ENCODE peak calls at places on chromosomes 5 and 9, in seven cellular contexts. X is IMR-90, J is mesenchymal stem cell, Q is H9, E is mesendoderm, H is neuronal stem cell, Z is H1. M is an unnamed sample.

GRCh38 chr5:36939969-36940858 is 63.6 kb downstream of the NIPBL start:
- DNase-seq in Z (no peak), Q (no peak), X (no peak), J (no peak), E (no peak), H (no peak), M (no peak)

GRCh38 chr9:123451011-123451410 is 95.0 kb downstream of the CRB2 start:
- DNase-seq in H (no peak), J (no peak), Z (no peak), E (no peak), Q (no peak), X (no peak), M (no peak)

GRCh38 chr9:131776473-131776872 is 36.6 kb upstream of the RAPGEF1 start:
- DNase-seq in X (peak), J (peak), Z (peak), E (peak), H (peak), Q (peak), M (peak)

GRCh38 chr5:17897776-17898175 is 263.5 kb downstream of the TAF11L14 start:
- DNase-seq in X (no peak), H (no peak), J (no peak), E (no peak), Q (no peak), Z (no peak), M (no peak)

GRCh38 chr5:110957934-110958333 is 113.6 kb upstream of the TSLP start:
- DNase-seq in J (no peak), E (no peak), H (no peak), Q (no peak), X (peak), Z (no peak), M (no peak)

GRCh38 chr5:157821822-157822622 is 36.9 kb downstream of the CLINT1 start:
- DNase-seq in J (peak), E (no peak), X (peak), Q (no peak), H (no peak), Z (no peak), M (peak)

GRCh38 chr9:35563791-35564197 is 41.3 kb upstream of the TESK1 start:
- DNase-seq in Q (peak), H (peak), E (peak), Z (peak), X (no peak), J (no peak), M (no peak)

GRCh38 chr9:18824095-18824666 is 208.8 kb downstream of the SAXO1 start:
- DNase-seq in H (no peak), X (no peak), J (no peak), Z (no peak), E (peak), Q (peak), M (no peak)

GRCh38 chr5:166349036-166349435 is 1942.4 kb upstream of the WWC1 start:
- DNase-seq in J (peak), H (no peak), Z (no peak), E (no peak), Q (no peak), X (no peak), M (peak)

GRCh38 chr5:93299596-93300308 is 281.3 kb downstream of the NR2F1-AS1 start:
- DNase-seq in E (peak), Q (peak), H (peak), Z (peak), X (no peak), J (no peak), M (no peak)

GRCh38 chr9:128634651-128635262 is 21.9 kb downstream of the DYNC2I2 start:
- DNase-seq in E (no peak), Q (no peak), Z (no peak), J (no peak), X (no peak), H (no peak), M (no peak)

GRCh38 chr9:92762781-92763708 is 1.6 kb downstream of the BICD2 start:
- DNase-seq in Z (no peak), X (no peak), Q (peak), E (no peak), H (no peak), J (no peak), M (no peak)

GRCh38 chr5:132471944-132472343 is 18.6 kb downstream of the IRF1 start:
- DNase-seq in J (peak), E (no peak), Q (no peak), X (no peak), H (no peak), Z (no peak), M (peak)

GRCh38 chr5:6745706-6746217 is 32.5 kb downstream of the TENT4A start:
- DNase-seq in E (peak), Q (no peak), Z (no peak), J (peak), H (no peak), X (peak), M (peak)

GRCh38 chr5:41822036-41822435 is 48.2 kb downstream of the OXCT1 start:
- DNase-seq in E (no peak), Z (no peak), Q (no peak), H (no peak), X (no peak), J (no peak), M (no peak)

GRCh38 chr9:81868145-81868544 is 60.1 kb upstream of the SPATA31D4 start:
- DNase-seq in Q (no peak), H (no peak), E (no peak), X (no peak), Z (no peak), J (no peak), M (no peak)

GRCh38 chr5:59407967-59408366 is 485.6 kb downstream of the PDE4D start:
- DNase-seq in X (no peak), J (no peak), Z (no peak), H (no peak), Q (no peak), E (no peak), M (no peak)

GRCh38 chr5:161201558-161201957 is 345.0 kb downstream of the GABRB2 start:
- DNase-seq in E (no peak), Q (no peak), X (no peak), J (no peak), Z (no peak), H (no peak), M (no peak)

GRCh38 chr5:174243904-174244303 is 198.4 kb downstream of the NSG2 start:
- DNase-seq in X (no peak), H (no peak), J (no peak), Q (no peak), E (no peak), Z (no peak), M (no peak)

GRCh38 chr5:132621699-132622098 is 36.3 kb upstream of the IL13 start:
- DNase-seq in H (no peak), X (no peak), J (no peak), Z (no peak), Q (no peak), E (no peak), M (no peak)

GRCh38 chr5:40410939-40411635 is 268.6 kb upstream of the PTGER4 start:
- DNase-seq in Q (no peak), E (no peak), J (peak), H (no peak), X (peak), Z (no peak), M (peak)

GRCh38 chr9:105678163-105678562 is 15.9 kb downstream of the TAL2 start:
- DNase-seq in J (no peak), H (no peak), E (peak), Q (no peak), X (no peak), Z (no peak), M (no peak)

GRCh38 chr5:92896722-92897121 is 684.3 kb downstream of the NR2F1-AS1 start:
- DNase-seq in J (no peak), H (no peak), E (no peak), Z (no peak), Q (no peak), X (no peak), M (no peak)

GRCh38 chr5:59157001-59157527 is 574.2 kb downstream of the RAB3C start:
- DNase-seq in J (no peak), E (no peak), H (no peak), Q (no peak), X (no peak), Z (no peak), M (no peak)

GRCh38 chr5:173315495-173316352 is 12.5 kb downstream of the STC2 start:
- DNase-seq in J (peak), E (peak), X (peak), Z (no peak), H (no peak), Q (no peak), M (peak)

GRCh38 chr9:97806721-97807120 is 46.3 kb upstream of the FOXE1 start:
- DNase-seq in J (no peak), Q (no peak), X (no peak), Z (no peak), E (no peak), H (no peak), M (no peak)

GRCh38 chr5:154309805-154310204 is 119.3 kb downstream of the GALNT10 start:
- DNase-seq in X (no peak), E (no peak), J (no peak), H (no peak), Q (no peak), Z (no peak), M (peak)

GRCh38 chr9:2193565-2193964 is 178.4 kb downstream of the SMARCA2 start:
- DNase-seq in H (no peak), E (no peak), Z (no peak), X (no peak), J (no peak), Q (no peak), M (no peak)

GRCh38 chr5:109589983-109590382 is 99.7 kb upstream of the MAN2A1 start:
- DNase-seq in Z (no peak), H (no peak), J (no peak), X (no peak), Q (no peak), E (peak), M (no peak)

GRCh38 chr9:133134419-133135190 is 13.6 kb upstream of the RALGDS start:
- DNase-seq in Q (no peak), H (no peak), E (no peak), J (no peak), X (no peak), Z (no peak), M (no peak)

GRCh38 chr9:136052433-136052880 is 42.6 kb downstream of the NACC2 start:
- DNase-seq in J (no peak), E (no peak), X (no peak), Q (peak), Z (no peak), H (no peak), M (no peak)

GRCh38 chr5:149616727-149617284 is 35.5 kb downstream of the ARHGEF37 start:
- DNase-seq in J (no peak), E (no peak), H (no peak), X (no peak), Q (no peak), Z (no peak), M (no peak)

GRCh38 chr9:81321551-81321950 is 367.8 kb downstream of the TLE1 start:
- DNase-seq in H (no peak), Q (no peak), J (no peak), Z (no peak), E (no peak), X (peak), M (no peak)

GRCh38 chr9:95284667-95285066 is 32.8 kb downstream of the FANCC start:
- DNase-seq in J (no peak), X (no peak), Z (no peak), E (no peak), H (no peak), Q (no peak), M (no peak)

GRCh38 chr5:74626386-74627222 is 13.9 kb downstream of the ENC1 start:
- DNase-seq in Q (no peak), Z (no peak), J (no peak), E (peak), X (no peak), H (no peak), M (no peak)

GRCh38 chr9:88833946-88834345 is 157.3 kb upstream of the S1PR3 start:
- DNase-seq in Z (no peak), J (no peak), X (no peak), E (no peak), H (no peak), Q (no peak), M (no peak)
- H3K18ac ChIP-seq in Z (no peak), J (no peak), X (peak), E (no peak), H (no peak), Q (no peak), M (no peak)

GRCh38 chr9:73037613-73038012 is 84.8 kb upstream of the ALDH1A1 start:
- DNase-seq in J (peak), X (no peak), E (peak), Q (no peak), Z (no peak), H (no peak), M (no peak)

GRCh38 chr9:73039253-73039915 is 86.5 kb upstream of the ALDH1A1 start:
- DNase-seq in Q (no peak), H (no peak), Z (no peak), J (no peak), X (no peak), E (no peak), M (no peak)

GRCh38 chr9:73039916-73040263 is 87.0 kb upstream of the ALDH1A1 start:
- DNase-seq in Q (no peak), X (no peak), Z (no peak), H (no peak), J (no peak), E (no peak), M (no peak)

GRCh38 chr9:73038089-73038509 is 85.2 kb upstream of the ALDH1A1 start:
- DNase-seq in Z (no peak), X (no peak), E (no peak), J (no peak), H (no peak), Q (no peak), M (no peak)

GRCh38 chr9:73038613-73039012 is 85.8 kb upstream of the ALDH1A1 start:
- DNase-seq in X (no peak), H (no peak), E (peak), Q (peak), J (peak), Z (no peak), M (no peak)
- H3K27ac ChIP-seq in X (no peak), H (no peak), E (no peak), Q (no peak), J (no peak), Z (no peak), M (peak)

GRCh38 chr5:143554918-143555477 is 151.5 kb upstream of the NR3C1 start:
- DNase-seq in E (no peak), J (peak), Q (no peak), H (no peak), Z (no peak), X (peak), M (peak)

GRCh38 chr5:143552680-143553079 is 149.2 kb upstream of the NR3C1 start:
- DNase-seq in E (no peak), J (no peak), X (no peak), Q (no peak), Z (no peak), H (no peak), M (no peak)

GRCh38 chr5:143554194-143554717 is 150.8 kb upstream of the NR3C1 start:
- DNase-seq in Z (no peak), X (peak), J (peak), E (no peak), H (no peak), Q (no peak), M (peak)

GRCh38 chr5:143550985-143551630 is 147.6 kb upstream of the NR3C1 start:
- DNase-seq in J (no peak), Q (no peak), E (no peak), X (peak), H (no peak), Z (no peak), M (no peak)

GRCh38 chr5:143551765-143552164 is 148.3 kb upstream of the NR3C1 start:
- DNase-seq in H (no peak), J (no peak), Q (no peak), X (peak), E (no peak), Z (no peak), M (no peak)
- H2AK5ac ChIP-seq in H (no peak), J (no peak), Q (no peak), X (peak), E (no peak), Z (no peak), M (no peak)

GRCh38 chr9:89791754-89792153 is 186.9 kb downstream of the GADD45G start:
- DNase-seq in J (no peak), Q (no peak), H (no peak), X (no peak), E (no peak), Z (no peak), M (no peak)

GRCh38 chr9:89794918-89795317 is 190.1 kb downstream of the GADD45G start:
- DNase-seq in Q (no peak), Z (no peak), E (no peak), H (no peak), J (no peak), X (no peak), M (peak)

GRCh38 chr9:89792189-89793123 is 187.6 kb downstream of the GADD45G start:
- DNase-seq in X (no peak), H (no peak), J (no peak), Z (no peak), E (no peak), Q (no peak), M (no peak)

GRCh38 chr9:89793124-89793495 is 188.3 kb downstream of the GADD45G start:
- DNase-seq in J (no peak), H (no peak), E (no peak), Z (no peak), Q (no peak), X (no peak), M (no peak)

GRCh38 chr9:89793551-89793950 is 188.7 kb downstream of the GADD45G start:
- DNase-seq in H (no peak), Q (no peak), Z (no peak), J (no peak), E (no peak), X (no peak), M (no peak)
- H3K18ac ChIP-seq in H (no peak), Q (no peak), Z (no peak), J (no peak), E (no peak), X (no peak), M (no peak)

DNA sequence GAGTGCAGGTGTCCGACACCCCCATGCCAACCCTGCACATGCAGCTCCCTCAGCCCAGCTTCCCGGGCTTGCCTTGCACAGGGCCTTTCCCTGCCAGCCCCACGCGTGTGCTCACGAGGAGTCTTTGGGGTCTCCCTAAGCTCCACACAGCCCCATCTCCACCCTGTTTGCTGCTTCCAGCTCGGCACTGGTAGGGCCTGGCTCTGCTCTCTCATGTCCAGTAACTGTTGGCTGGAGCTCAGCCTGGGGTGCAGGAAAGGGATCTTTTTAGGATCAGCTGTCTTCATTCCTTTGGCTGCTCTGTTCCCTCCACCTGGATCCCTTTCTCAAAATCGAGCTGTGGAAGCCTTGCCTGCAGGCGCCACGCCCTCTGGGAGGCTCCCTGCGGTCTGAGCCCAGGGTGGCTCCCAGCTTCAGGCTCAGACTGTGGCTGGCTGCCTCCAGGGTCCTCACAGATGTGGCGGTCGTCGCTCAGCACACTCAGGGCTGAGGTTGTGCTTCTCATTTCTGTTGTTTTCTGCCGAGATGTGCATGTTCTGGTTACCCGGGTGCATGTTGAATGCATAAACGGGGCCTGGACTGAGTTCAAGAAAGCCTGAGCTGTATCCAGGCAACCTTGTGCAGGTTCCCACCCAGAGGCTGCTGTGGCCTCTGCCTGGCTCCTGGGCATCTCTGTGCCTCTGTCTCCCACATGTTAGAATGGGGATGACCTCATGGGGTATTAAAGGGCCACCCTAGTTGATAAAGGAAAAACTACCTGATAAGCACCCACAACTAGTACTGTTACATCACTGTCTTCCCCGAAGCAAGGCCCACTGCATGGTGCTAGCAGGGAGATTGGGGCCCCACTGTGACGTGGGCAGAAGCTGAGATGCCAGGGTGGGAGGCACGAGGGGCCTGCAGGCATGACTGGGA is 4.3 kb downstream of the CACNA1B start:
- DNase-seq in Q (no peak), H (no peak), E (no peak), Z (no peak), J (no peak), X (no peak), M (no peak)
- H3K27ac ChIP-seq in Q (no peak), H (no peak), E (no peak), Z (no peak), J (no peak), X (no peak), M (no peak)